ENCODE peak calls at places on chromosomes 1 and 21, in five cellular contexts. K is left ventricle myocardium inferior; I is HepG2; S is psoas muscle; Q is CD4-positive, CD25-positive, alpha-beta regulatory T cell. N is an unnamed sample.
A peak's percentile ranks its signal among the peaks of the same experiment; 100 is the strongest.

GRCh38 chr1:221292652-221293051 is 413.4 kb downstream of the HLX start:
- DNase-seq in K (no peak), I (no peak), S (no peak), Q (no peak), N (no peak)

GRCh38 chr1:246602194-246602593 is 35.9 kb downstream of the CNST start:
- DNase-seq in K (no peak), I (no peak), S (no peak), Q (no peak), N (no peak)

GRCh38 chr1:236370397-236370796 is 23.7 kb upstream of the EDARADD start:
- DNase-seq in K (no peak), I (no peak), S (no peak), Q (no peak), N (no peak)

GRCh38 chr1:19164274-19165015 is 45.6 kb downstream of the UBR4 start:
- DNase-seq in K (no peak), I (no peak), S (no peak), Q (no peak), N (no peak)

GRCh38 chr1:183912265-183912886 is 107.5 kb downstream of the RGL1 start:
- DNase-seq in K (no peak), I (no peak), S (no peak), Q (no peak), N (no peak)

GRCh38 chr21:41956926-41957729 is 3.3 kb upstream of the C2CD2 start:
- DNase-seq in K (no peak), I (no peak), S (no peak), Q (no peak), N (no peak)

GRCh38 chr1:63119575-63120155 is 202.7 kb upstream of the FOXD3 start:
- DNase-seq in K (no peak), I (no peak), S (no peak), Q (no peak), N (no peak)

GRCh38 chr1:109497449-109498160 is 3.7 kb downstream of the CYB561D1 start:
- DNase-seq in K (no peak), I (no peak), S (no peak), Q (no peak), N (no peak)

GRCh38 chr1:228288536-228289238 is 80.8 kb downstream of the OBSCN start:
- DNase-seq in K (no peak), I (no peak), S (no peak), Q (no peak), N (no peak)

GRCh38 chr1:54810144-54810942 is 9.2 kb upstream of the TTC22 start:
- DNase-seq in K (peak; percentile 45), I (peak; percentile 42), S (peak; percentile 71), Q (peak; percentile 39), N (peak; percentile 63)

GRCh38 chr1:51093566-51093965 is 8.5 kb upstream of the C1orf185 start:
- DNase-seq in K (no peak), I (no peak), S (no peak), Q (no peak), N (no peak)

GRCh38 chr1:1080122-1080753 is 6.1 kb upstream of the RNF223 start:
- DNase-seq in K (peak; percentile 62), I (peak; percentile 45), S (peak; percentile 71), Q (no peak), N (no peak)

GRCh38 chr1:47561523-47562007 is 123.7 kb downstream of the FOXD2 start:
- DNase-seq in K (no peak), I (no peak), S (no peak), Q (no peak), N (no peak)

GRCh38 chr1:22579541-22580155 is 16.4 kb downstream of the EPHA8 start:
- DNase-seq in K (peak; percentile 46), I (no peak), S (no peak), Q (no peak), N (no peak)

GRCh38 chr21:42414928-42415769 is 11.4 kb downstream of the UBASH3A start:
- DNase-seq in K (no peak), I (no peak), S (no peak), Q (peak; percentile 88), N (no peak)

GRCh38 chr1:168623003-168623828 is 46.8 kb downstream of the XCL1 start:
- DNase-seq in K (no peak), I (no peak), S (peak; percentile 78), Q (no peak), N (peak; percentile 67)

GRCh38 chr21:34204481-34205439 is 131.4 kb downstream of the MRPS6 start:
- DNase-seq in K (no peak), I (no peak), S (no peak), Q (no peak), N (peak; percentile 43)

GRCh38 chr1:94599090-94599813 is 57.7 kb upstream of the F3 start:
- DNase-seq in K (no peak), I (peak; percentile 43), S (no peak), Q (no peak), N (no peak)

GRCh38 chr1:77538956-77539509 is 143.4 kb downstream of the ZZZ3 start:
- DNase-seq in K (no peak), I (peak; percentile 12), S (no peak), Q (no peak), N (peak; percentile 62)

GRCh38 chr1:202586018-202586821 is 124.0 kb downstream of the SYT2 start:
- DNase-seq in K (no peak), I (peak; percentile 50), S (no peak), Q (no peak), N (peak; percentile 73)

GRCh38 chr1:235067396-235068154 is 61.1 kb downstream of the TOMM20 start:
- DNase-seq in K (peak; percentile 70), I (peak; percentile 58), S (peak; percentile 92), Q (no peak), N (peak; percentile 95)

GRCh38 chr21:26769613-26770188 is 75.5 kb downstream of the ADAMTS1 start:
- DNase-seq in K (no peak), I (no peak), S (no peak), Q (no peak), N (no peak)

GRCh38 chr1:67888208-67888607 is 54.9 kb upstream of the GNG12 start:
- DNase-seq in K (no peak), I (no peak), S (no peak), Q (no peak), N (no peak)

GRCh38 chr1:80656011-80656627 is 1144.6 kb upstream of the ADGRL2 start:
- DNase-seq in K (no peak), I (peak; percentile 41), S (no peak), Q (no peak), N (no peak)

GRCh38 chr21:36155603-36156338 is 853 bp upstream of the DOP1B start:
- DNase-seq in K (peak; percentile 21), I (no peak), S (peak; percentile 62), Q (peak; percentile 8), N (no peak)

GRCh38 chr1:177858222-177858894 is 111.5 kb downstream of the SEC16B start:
- DNase-seq in K (no peak), I (no peak), S (no peak), Q (no peak), N (no peak)

GRCh38 chr21:17693801-17694200 is 81.1 kb upstream of the BTG3 start:
- DNase-seq in K (no peak), I (no peak), S (no peak), Q (no peak), N (no peak)

GRCh38 chr1:54861070-54861761 is 25.8 kb downstream of the DHCR24 start:
- DNase-seq in K (no peak), I (peak; percentile 96), S (no peak), Q (no peak), N (no peak)

DNA sequence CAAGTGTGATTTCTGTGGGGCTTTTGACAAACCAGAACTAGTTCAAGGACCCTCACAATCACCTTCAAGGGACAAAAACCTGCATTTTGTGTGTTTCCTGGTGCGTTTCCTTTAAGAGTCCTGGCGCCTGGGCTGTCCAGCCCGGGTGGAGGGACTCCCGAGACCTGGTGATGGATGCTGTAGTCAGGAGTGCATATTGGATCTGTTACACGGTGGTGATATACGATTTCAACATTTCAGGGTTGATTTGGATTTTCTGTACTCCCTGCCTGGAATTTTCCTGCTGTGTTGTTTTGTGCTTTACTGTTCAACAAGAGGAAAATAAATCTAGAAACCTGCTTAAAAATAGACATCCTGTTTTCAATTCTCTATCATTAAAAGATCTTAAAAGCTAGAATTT is 162.0 kb downstream of the KIF26B start:
- DNase-seq in K (no peak), I (no peak), S (no peak), Q (no peak), N (no peak)
- H3K27ac ChIP-seq in K (no peak overlapping the region), I (no peak overlapping the region), S (no peak overlapping the region), Q (no peak overlapping the region), N (no peak overlapping the region)

DNA sequence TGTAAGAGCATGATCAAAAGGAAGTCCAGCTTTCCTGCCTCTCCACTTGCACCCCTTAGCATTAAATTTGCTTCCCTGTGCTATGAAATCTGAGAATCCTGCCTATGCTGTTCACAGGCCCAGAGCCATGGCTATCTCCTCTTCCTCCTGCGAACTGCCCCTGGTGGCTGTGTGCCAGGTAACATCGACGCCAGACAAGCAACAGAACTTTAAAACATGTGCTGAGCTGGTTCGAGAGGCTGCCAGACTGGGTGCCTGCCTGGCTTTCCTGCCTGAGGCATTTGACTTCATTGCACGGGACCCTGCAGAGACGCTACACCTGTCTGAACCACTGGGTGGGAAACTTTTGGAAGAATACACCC is 1.1 kb downstream of the NIT1 start:
- DNase-seq in K (peak; percentile 47), I (no peak), S (peak; percentile 64), Q (no peak), N (no peak)
- H3K36me3 ChIP-seq in K (peaks cover 42% of the 10 kb centered on the region), I (peaks cover 43% of the 10 kb centered on the region), S (peaks cover 47% of the 10 kb centered on the region), Q (peaks cover 38% of the 10 kb centered on the region), N (peaks cover 41% of the 10 kb centered on the region)

DNA sequence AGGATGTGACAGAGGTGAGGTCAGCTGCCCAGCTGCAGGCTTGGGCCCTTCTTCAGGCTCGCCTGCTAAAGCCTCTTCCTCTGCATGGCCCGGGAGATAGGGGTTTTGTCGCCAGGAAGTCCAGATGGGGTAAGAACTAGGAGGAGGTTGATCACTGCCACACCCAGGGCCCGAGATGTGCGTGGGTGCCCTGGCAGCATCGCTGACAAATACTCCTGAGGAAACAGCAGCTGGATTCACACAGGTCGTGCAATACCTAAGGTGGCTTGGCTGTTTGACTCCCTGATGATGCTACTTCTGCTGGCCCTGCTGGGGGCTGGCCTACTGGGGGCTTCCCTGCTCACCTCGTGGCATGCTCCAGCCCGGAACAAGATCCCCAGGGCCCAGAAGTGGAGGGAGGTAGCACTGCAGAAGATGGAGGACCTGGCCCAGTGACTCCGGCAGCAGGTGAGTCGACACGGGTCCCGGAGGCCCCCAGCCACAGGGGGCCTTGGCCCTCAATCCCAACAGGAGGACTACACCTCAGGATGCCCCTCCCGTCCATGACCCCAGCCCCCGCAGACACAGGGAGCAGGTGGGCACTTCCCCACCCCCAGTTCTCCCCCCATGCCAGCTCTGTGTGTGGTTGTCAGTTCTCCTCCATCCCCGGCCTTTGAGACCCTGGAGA is 29.6 kb downstream of the FAAH start:
- DNase-seq in K (no peak), I (no peak), S (peak; percentile 43), Q (no peak), N (no peak)
- H3K27me3 ChIP-seq in K (peaks cover 42% of the 10 kb centered on the region), I (peaks cover 13% of the 10 kb centered on the region), S (no peaks in the 10 kb centered on the region), Q (peaks cover 2% of the 10 kb centered on the region), N (no peaks in the 10 kb centered on the region)

GRCh38 chr1:11364170-11364569 is 91.2 kb downstream of the UBIAD1 start:
- DNase-seq in K (no peak), I (no peak), S (peak; percentile 67), Q (no peak), N (no peak)

DNA sequence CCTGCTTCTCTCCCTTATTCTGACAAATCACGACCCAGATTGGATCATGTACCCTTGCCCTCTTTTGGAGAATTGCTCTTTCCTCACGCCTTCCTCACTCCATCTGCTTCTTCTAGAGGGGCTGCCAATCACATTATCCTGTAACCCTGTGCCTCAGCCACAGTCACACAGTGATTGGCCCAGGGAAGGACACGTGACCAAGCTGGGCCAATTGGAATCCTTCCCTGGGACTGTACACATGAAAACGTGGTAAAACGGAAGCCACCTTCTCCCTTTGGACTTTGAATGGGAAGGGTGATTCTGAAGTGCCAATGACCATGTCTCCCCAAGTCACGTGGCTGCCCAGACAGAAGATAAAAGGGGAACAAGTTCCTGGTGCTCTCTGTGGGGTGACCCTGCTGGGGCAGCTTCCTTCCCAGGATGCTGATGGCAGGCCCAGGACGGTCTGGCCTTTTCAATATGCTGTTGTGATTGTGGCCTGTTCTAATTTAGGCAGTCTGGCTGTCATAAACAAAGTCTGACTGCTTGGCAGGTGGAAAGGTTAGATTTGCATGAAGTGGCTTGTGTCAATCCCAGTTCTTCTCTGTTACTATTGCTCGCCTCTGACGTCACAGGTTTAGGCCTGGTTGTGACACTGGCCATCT is 92.9 kb downstream of the UBIAD1 start:
- DNase-seq in K (no peak), I (no peak), S (no peak), Q (no peak), N (no peak)
- H3K27ac ChIP-seq in K (no peak overlapping the region), I (no peak overlapping the region), S (no peak overlapping the region), Q (no peak overlapping the region), N (no peak overlapping the region)

N was measured in right atrium auricular region.